ENCODE peak calls at places on chromosomes 1 and 21, in four cellular contexts. X is fibroblast of the conjunctiva, Y is HAP-1, V is NCI-H460. P is an unnamed sample.
A peak's percentile ranks its signal among the peaks of the same experiment; 100 is the strongest.

GRCh38 chr1:25543425-25544242 is at the start of gene LDLRAP1:
- DNase-seq in X (no peak), Y (peak; percentile 51), V (peak; percentile 57), P (peak; percentile 84)

GRCh38 chr1:113991467-113991997 is 12.3 kb downstream of the OLFML3 start:
- DNase-seq in X (no peak), Y (no peak), V (no peak), P (no peak)

GRCh38 chr1:227396539-227397355 is 78.5 kb upstream of the CDC42BPA start:
- DNase-seq in X (no peak), Y (no peak), V (no peak), P (no peak)

GRCh38 chr1:59332983-59333382 is 36.1 kb downstream of the FGGY start:
- DNase-seq in X (no peak), Y (no peak), V (no peak), P (no peak)

GRCh38 chr1:67300561-67300960 is 7.1 kb upstream of the IL12RB2 start:
- DNase-seq in X (no peak), Y (no peak), V (no peak), P (no peak)

GRCh38 chr1:154906621-154907081 is 29.9 kb downstream of the PMVK start:
- DNase-seq in X (no peak), Y (no peak), V (peak; percentile 29), P (no peak)

GRCh38 chr1:66251521-66251920 is 282.4 kb upstream of the SGIP1 start:
- DNase-seq in X (no peak), Y (no peak), V (no peak), P (no peak)

GRCh38 chr21:45747802-45748445 is 104.4 kb downstream of the PCBP3 start:
- DNase-seq in X (peak; percentile 28), Y (no peak), V (peak; percentile 33), P (peak; percentile 86)

GRCh38 chr1:222288056-222288455 is 259.8 kb downstream of the HHIPL2 start:
- DNase-seq in X (peak; percentile 5), Y (no peak), V (no peak), P (no peak)

GRCh38 chr1:225917536-225917935 is 6.5 kb downstream of the PYCR2 start:
- DNase-seq in X (no peak), Y (no peak), V (no peak), P (no peak)

GRCh38 chr1:12057382-12057781 is 5.7 kb upstream of the TNFRSF8 start:
- DNase-seq in X (no peak), Y (no peak), V (no peak), P (no peak)

GRCh38 chr1:11520531-11521233 is 41.7 kb downstream of the DISP3 start:
- DNase-seq in X (no peak), Y (no peak), V (no peak), P (no peak)

GRCh38 chr1:116817582-116818064 is 63.4 kb downstream of the CD2 start:
- DNase-seq in X (peak; percentile 9), Y (peak; percentile 47), V (peak; percentile 32), P (peak; percentile 55)

GRCh38 chr21:45544449-45545235 is 2.4 kb upstream of the SLC19A1 start:
- DNase-seq in X (no peak), Y (no peak), V (no peak), P (no peak)

P was measured in left kidney.